ENCODE peak calls at places on chromosomes 16 and 17, in nine cellular contexts. P, E, Q, F, K, Y, L, J and T are unnamed samples.

GRCh38 chr17:2084129-2084765 is 29.3 kb downstream of the HIC1 start:
- DNase-seq in Q (peak; percentile 91), K (peak; percentile 81), F (peak; percentile 91), J (peak; percentile 62), L (peak; percentile 52), E (peak; percentile 71), P (peak; percentile 93), Y (no peak), T (peak; percentile 86)

GRCh38 chr17:12358477-12358876 is 307.2 kb upstream of the MYOCD start:
- DNase-seq in P (peak; percentile 17), L (no peak), K (no peak), E (no peak), Q (no peak), F (no peak), Y (no peak), J (no peak), T (no peak)

GRCh38 chr16:67594956-67595355 is 32.6 kb downstream of the CTCF start:
- DNase-seq in P (peak; percentile 18), F (no peak), L (peak; percentile 77), Q (no peak), J (peak; percentile 77), K (peak; percentile 38), E (no peak), Y (no peak), T (peak; percentile 79)

GRCh38 chr16:84836234-84836647 is 16.5 kb downstream of the CRISPLD2 start:
- DNase-seq in K (peak; percentile 100), J (peak; percentile 100), Y (peak; percentile 63), P (peak; percentile 100), E (peak; percentile 39), L (peak; percentile 100), F (peak; percentile 71), Q (peak; percentile 92), T (peak; percentile 100)

GRCh38 chr17:61333151-61333550 is 66.5 kb upstream of the TBX2 start:
- DNase-seq in F (no peak), Y (no peak), Q (no peak), J (no peak), E (no peak), K (no peak), P (no peak), L (no peak), T (no peak)

GRCh38 chr16:680967-681745 is 946 bp downstream of the STUB1 start:
- DNase-seq in L (peak; percentile 40), K (peak; percentile 53), F (peak; percentile 70), E (peak; percentile 69), P (peak; percentile 42), J (peak; percentile 58), Q (no peak), Y (no peak), T (peak; percentile 63)

GRCh38 chr16:78258651-78259050 is 159.2 kb downstream of the WWOX start:
- DNase-seq in Q (no peak), E (no peak), F (no peak), L (no peak), K (no peak), P (peak; percentile 96), Y (no peak), J (no peak), T (no peak)

GRCh38 chr17:40341808-40342574 is 22.5 kb downstream of the GJD3 start:
- DNase-seq in P (peak; percentile 80), Y (peak; percentile 84), L (peak; percentile 70), E (peak; percentile 72), Q (peak; percentile 97), F (peak; percentile 88), J (peak; percentile 86), K (peak; percentile 46), T (peak; percentile 57)

GRCh38 chr16:30972872-30973271 is 12.1 kb upstream of the HSD3B7 start:
- DNase-seq in Q (no peak), L (peak; percentile 32), E (peak; percentile 39), F (no peak), K (no peak), Y (no peak), J (no peak), P (no peak), T (no peak)

GRCh38 chr16:5056347-5056746 is 9.4 kb downstream of the C16orf89 start:
- DNase-seq in Q (no peak), F (no peak), J (no peak), P (no peak), K (no peak), E (peak; percentile 53), Y (no peak), L (no peak), T (no peak)

GRCh38 chr17:70683936-70684335 is 514.6 kb downstream of the KCNJ2 start:
- DNase-seq in Q (no peak), Y (no peak), P (no peak), F (no peak), E (no peak), J (no peak), K (no peak), L (no peak), T (no peak)

GRCh38 chr17:67427410-67427809 is 50.3 kb downstream of the PITPNC1 start:
- DNase-seq in L (no peak), P (no peak), Q (peak; percentile 43), K (no peak), Y (no peak), E (no peak), F (no peak), J (no peak), T (no peak)

GRCh38 chr16:86455116-86455515 is 55.2 kb upstream of the FOXF1 start:
- DNase-seq in E (no peak), K (peak; percentile 75), Q (no peak), Y (no peak), F (no peak), J (peak; percentile 18), P (peak; percentile 62), L (peak; percentile 91), T (peak; percentile 72)

DNA sequence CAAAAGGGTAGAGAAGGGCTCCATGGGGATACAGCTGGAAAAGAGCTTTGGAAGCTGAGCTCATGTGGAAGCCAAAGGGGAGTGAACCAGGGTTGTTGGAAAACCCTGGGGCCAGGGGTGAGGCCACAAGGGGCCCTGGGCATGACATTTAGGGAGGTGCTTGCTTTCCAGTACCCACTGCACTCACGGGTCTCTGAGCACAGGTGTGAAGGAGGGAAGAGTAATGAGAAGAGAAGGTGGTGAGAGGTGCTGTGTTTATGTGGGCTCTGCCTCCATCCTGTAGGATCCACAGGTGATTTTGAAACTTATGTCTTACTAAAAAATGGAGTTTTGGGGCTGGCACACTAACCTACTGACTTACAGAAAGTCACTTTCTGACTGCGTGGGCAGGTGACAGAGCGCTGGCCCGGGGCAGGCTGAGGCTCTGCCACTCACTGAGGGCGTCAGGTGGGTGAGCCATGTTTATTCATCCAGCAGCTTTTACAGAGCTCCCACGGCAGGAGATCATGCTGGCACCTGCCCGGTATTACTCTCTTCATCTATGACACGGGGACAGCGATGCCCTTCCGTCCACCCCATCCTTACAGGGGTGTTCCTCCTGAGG is 18.9 kb downstream of the KSR1 start:
- DNase-seq in K (no peak), J (no peak), E (no peak), Y (no peak), L (no peak), F (no peak), P (no peak), Q (no peak), T (no peak)
- H3K4me3 ChIP-seq in K (no peak overlapping the region), J (no peak overlapping the region), E (no peak overlapping the region), Y (no peak overlapping the region), L (no peak overlapping the region), F (no peak overlapping the region), P (no peak overlapping the region), Q (no peak overlapping the region), T (no peak overlapping the region)

GRCh38 chr17:76039121-76039520 is 12.0 kb upstream of the EVPL start:
- DNase-seq in L (peak; percentile 17), P (no peak), J (no peak), E (no peak), F (no peak), Y (no peak), Q (no peak), K (no peak), T (no peak)
- TF ChIP-seq CTCF in L (no peak), P (no peak), J (no peak), E (no peak), F (no peak), Y (no peak), Q (no peak), K (no peak), T (no peak)

GRCh38 chr16:50517450-50518252 is 30.5 kb upstream of the NKD1 start:
- DNase-seq in Y (no peak), K (no peak), Q (peak; percentile 60), E (no peak), L (no peak), J (no peak), F (no peak), P (no peak), T (no peak)
- H3K4me3 ChIP-seq in Y (no peak overlapping the region), K (no peak overlapping the region), Q (no peak overlapping the region), E (no peak overlapping the region), L (no peak overlapping the region), J (no peak overlapping the region), F (no peak overlapping the region), P (no peak overlapping the region), T (no peak overlapping the region)

GRCh38 chr16:50263940-50264929 is 2.1 kb upstream of the ADCY7 start:
- DNase-seq in F (no peak), P (peak; percentile 47), E (peak; percentile 48), Y (no peak), J (peak; percentile 41), Q (peak; percentile 32), L (peak; percentile 33), K (peak; percentile 66), T (peak; percentile 45)

GRCh38 chr16:50266337-50267091 is at the start of gene ADCY7:
- DNase-seq in E (no peak), P (peak; percentile 89), Q (peak; percentile 93), K (peak; percentile 88), Y (peak; percentile 61), L (peak; percentile 86), J (peak; percentile 81), F (peak; percentile 92), T (peak; percentile 71)

GRCh38 chr16:50267151-50267631 is 840 bp downstream of the ADCY7 start:
- DNase-seq in P (no peak), E (no peak), K (no peak), Q (no peak), F (peak; percentile 46), L (no peak), J (no peak), Y (no peak), T (no peak)

GRCh38 chr16:50265716-50266336 is 525 bp upstream of the ADCY7 start:
- DNase-seq in Y (no peak), J (no peak), E (no peak), F (peak; percentile 45), Q (peak; percentile 70), K (no peak), L (no peak), P (no peak), T (no peak)

GRCh38 chr16:50265260-50265659 is 1.1 kb upstream of the ADCY7 start:
- DNase-seq in J (no peak), Q (peak; percentile 83), Y (no peak), E (peak; percentile 39), L (peak; percentile 13), P (no peak), F (peak; percentile 73), K (no peak), T (no peak)
- TF ChIP-seq CTCF in J (no peak), Q (no peak), Y (no peak), E (no peak), L (peak; percentile 38), P (peak; percentile 14), F (peak; percentile 13), K (peak; percentile 26), T (peak; percentile 23)